ENCODE peak calls at places on chromosomes 13 and 19, in four cellular contexts. Q is mesendoderm, W is left ventricle myocardium inferior, N is T-helper 17 cell. R is an unnamed sample.
A peak's percentile ranks its signal among the peaks of the same experiment; 100 is the strongest.

GRCh38 chr13:33471182-33471581 is 185.6 kb upstream of the STARD13 start:
- DNase-seq in Q (no peak), W (no peak), N (no peak), R (no peak)

GRCh38 chr19:46634656-46635218 is 1.3 kb downstream of the GNG8 start:
- DNase-seq in Q (no peak), W (no peak), N (no peak), R (no peak)

GRCh38 chr13:25478186-25478585 is 106.4 kb downstream of the ATP8A2 start:
- DNase-seq in Q (peak; percentile 48), W (no peak), N (no peak), R (no peak)

GRCh38 chr19:37817180-37817911 is 38.0 kb upstream of the ZNF573 start:
- DNase-seq in Q (peak; percentile 80), W (peak; percentile 86), N (peak; percentile 8), R (no peak)

GRCh38 chr19:3343619-3344502 is 22.5 kb upstream of the NFIC start:
- DNase-seq in Q (peak; percentile 55), W (peak; percentile 83), N (peak; percentile 19), R (peak; percentile 70)

GRCh38 chr19:34962281-34962944 is 1.6 kb downstream of the ZNF792 start:
- DNase-seq in Q (peak; percentile 84), W (no peak), N (no peak), R (no peak)

GRCh38 chr19:18046066-18046718 is 38.2 kb downstream of the ARRDC2 start:
- DNase-seq in Q (peak; percentile 18), W (no peak), N (no peak), R (no peak)

GRCh38 chr13:79936368-79937136 is 404.4 kb downstream of the SPRY2 start:
- DNase-seq in Q (peak; percentile 37), W (no peak), N (no peak), R (no peak)

GRCh38 chr13:23598371-23598770 is 28.2 kb downstream of the TNFRSF19 start:
- DNase-seq in Q (no peak), W (no peak), N (no peak), R (no peak)

GRCh38 chr13:113083402-113084061 is 22.1 kb upstream of the F7 start:
- DNase-seq in Q (no peak), W (peak; percentile 76), N (no peak), R (no peak)

GRCh38 chr13:103067751-103068563 is 1.7 kb upstream of the SLC10A2 start:
- DNase-seq in Q (peak; percentile 57), W (no peak), N (no peak), R (peak; percentile 20)

GRCh38 chr13:45238945-45239795 is 38.3 kb upstream of the KCTD4 start:
- DNase-seq in Q (no peak), W (no peak), N (no peak), R (no peak)

GRCh38 chr19:38676023-38676877 is 28.8 kb downstream of the ACTN4 start:
- DNase-seq in Q (no peak), W (no peak), N (no peak), R (no peak)

GRCh38 chr13:91311491-91311890 is 36.0 kb upstream of the MIR17HG start:
- DNase-seq in Q (no peak), W (no peak), N (no peak), R (no peak)

GRCh38 chr13:111664060-111664459 is 343.6 kb downstream of the TEX29 start:
- DNase-seq in Q (no peak), W (no peak), N (no peak), R (no peak)

GRCh38 chr19:3065675-3066357 is 3.5 kb upstream of the TLE5 start:
- DNase-seq in Q (no peak), W (no peak), N (no peak), R (peak; percentile 85)

GRCh38 chr13:106561551-106562170 is 6.3 kb downstream of the ARGLU1 start:
- DNase-seq in Q (peak; percentile 30), W (no peak), N (peak; percentile 12), R (peak; percentile 48)

GRCh38 chr19:9406798-9407352 is 28.5 kb downstream of the ZNF266 start:
- DNase-seq in Q (no peak), W (peak; percentile 84), N (peak; percentile 8), R (peak; percentile 60)

GRCh38 chr13:23618341-23618740 is 48.1 kb downstream of the TNFRSF19 start:
- DNase-seq in Q (peak; percentile 92), W (no peak), N (no peak), R (no peak)

GRCh38 chr19:10390652-10391286 is 10.4 kb upstream of the TYK2 start:
- DNase-seq in Q (peak; percentile 79), W (peak; percentile 61), N (peak; percentile 45), R (peak; percentile 73)

GRCh38 chr13:43953370-43953769 is 73.7 kb downstream of the LACC1 start:
- DNase-seq in Q (peak; percentile 10), W (no peak), N (no peak), R (no peak)

GRCh38 chr19:17069249-17069648 is 6.0 kb downstream of the HAUS8 start:
- DNase-seq in Q (peak; percentile 39), W (no peak), N (no peak), R (no peak)

GRCh38 chr19:50252111-50252886 is 48.9 kb downstream of the MYH14 start:
- DNase-seq in Q (peak; percentile 65), W (no peak), N (no peak), R (no peak)

GRCh38 chr19:29687244-29687896 is 22.1 kb downstream of the PLEKHF1 start:
- DNase-seq in Q (no peak), W (no peak), N (no peak), R (no peak)

R was measured in GM13977.